ENCODE peak calls at places on chromosomes 6 and 20, in four cellular contexts. D is NB4, L is endothelial cell of umbilical vein, K is K562. A is an unnamed sample.

GRCh38 chr20:25040438-25040831 is 17.5 kb downstream of the ACSS1 start:
- DNase-seq in D (no peak), L (no peak), K (no peak), A (no peak)

GRCh38 chr6:143535189-143535614 is 23.7 kb upstream of the FUCA2 start:
- DNase-seq in D (no peak), L (no peak), K (no peak), A (no peak)

GRCh38 chr20:31452575-31452974 is 12.1 kb downstream of the DEFB123 start:
- DNase-seq in D (no peak), L (no peak), K (no peak), A (no peak)

GRCh38 chr6:108798672-108799355 is 49.4 kb upstream of the ARMC2 start:
- DNase-seq in D (peak; percentile 47), L (peak; percentile 49), K (no peak), A (no peak)

GRCh38 chr6:137309078-137309762 is 90.0 kb upstream of the IFNGR1 start:
- DNase-seq in D (peak; percentile 16), L (peak; percentile 74), K (no peak), A (no peak)

GRCh38 chr20:1383621-1384404 is 9.0 kb downstream of the FKBP1A start:
- DNase-seq in D (no peak), L (no peak), K (no peak), A (no peak)

GRCh38 chr6:4973415-4973814 is 30.4 kb downstream of the RPP40 start:
- DNase-seq in D (no peak), L (no peak), K (no peak), A (no peak)

GRCh38 chr6:40763001-40763400 is 175.8 kb upstream of the LRFN2 start:
- DNase-seq in D (no peak), L (no peak), K (no peak), A (no peak)

GRCh38 chr6:170045981-170046667 is 244.8 kb downstream of the DLL1 start:
- DNase-seq in D (no peak), L (no peak), K (no peak), A (no peak)

GRCh38 chr20:58840816-58841538 is 9.7 kb downstream of the GNAS-AS1 start:
- DNase-seq in D (no peak), L (no peak), K (no peak), A (no peak)

GRCh38 chr6:158028876-158029275 is 47.2 kb downstream of the SYNJ2 start:
- DNase-seq in D (no peak), L (no peak), K (no peak), A (no peak)

GRCh38 chr6:132708771-132709170 is 5.1 kb downstream of the VNN1 start:
- DNase-seq in D (no peak), L (no peak), K (no peak), A (no peak)

GRCh38 chr6:33860706-33861474 is 57.1 kb upstream of the MLN start:
- DNase-seq in D (peak; percentile 80), L (peak; percentile 30), K (no peak), A (no peak)

GRCh38 chr6:71476371-71476770 is 187.8 kb downstream of the OGFRL1 start:
- DNase-seq in D (no peak), L (no peak), K (no peak), A (no peak)

GRCh38 chr6:71480577-71480976 is 192.0 kb downstream of the OGFRL1 start:
- DNase-seq in D (no peak), L (peak; percentile 48), K (no peak), A (no peak)

GRCh38 chr6:71476872-71477271 is 188.3 kb downstream of the OGFRL1 start:
- DNase-seq in D (no peak), L (no peak), K (no peak), A (no peak)

GRCh38 chr6:71481021-71481420 is 192.4 kb downstream of the OGFRL1 start:
- DNase-seq in D (no peak), L (peak; percentile 16), K (no peak), A (no peak)

GRCh38 chr6:71478834-71479541 is 190.4 kb downstream of the OGFRL1 start:
- DNase-seq in D (no peak), L (peak; percentile 95), K (no peak), A (no peak)
- TF ChIP-seq MAX in D (no peak), L (no peak), K (no peak), A (no peak)

GRCh38 chr6:128028183-128028582 is 127.3 kb upstream of the THEMIS start:
- DNase-seq in D (no peak), L (no peak), K (no peak), A (no peak)

GRCh38 chr6:128029841-128030240 is 129.0 kb upstream of the THEMIS start:
- DNase-seq in D (no peak), L (no peak), K (no peak), A (no peak)

GRCh38 chr6:128024976-128025375 is 124.1 kb upstream of the THEMIS start:
- DNase-seq in D (no peak), L (no peak), K (no peak), A (no peak)

DNA sequence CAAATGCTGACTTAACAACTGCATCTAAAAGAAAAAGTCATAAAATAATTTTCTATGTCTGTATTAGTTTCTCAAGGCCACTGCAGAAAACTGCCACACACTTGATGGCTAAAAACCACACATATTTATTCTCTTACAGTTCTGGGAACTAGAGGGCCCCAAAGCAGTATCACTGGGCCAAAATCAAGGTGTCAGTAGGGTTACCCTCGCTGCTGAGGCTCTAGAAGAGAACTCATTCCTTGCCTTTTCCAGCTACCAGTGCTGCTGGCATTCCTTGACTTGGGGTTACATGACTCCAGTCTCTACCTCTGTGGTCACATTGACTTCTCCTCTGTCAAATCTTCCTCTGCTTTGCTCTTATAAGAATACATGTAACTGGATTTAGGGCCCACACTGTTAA is 124.6 kb upstream of the THEMIS start:
- DNase-seq in D (no peak), L (no peak), K (no peak), A (no peak)
- TF ChIP-seq MAX in D (no peak), L (no peak), K (no peak), A (no peak)

DNA sequence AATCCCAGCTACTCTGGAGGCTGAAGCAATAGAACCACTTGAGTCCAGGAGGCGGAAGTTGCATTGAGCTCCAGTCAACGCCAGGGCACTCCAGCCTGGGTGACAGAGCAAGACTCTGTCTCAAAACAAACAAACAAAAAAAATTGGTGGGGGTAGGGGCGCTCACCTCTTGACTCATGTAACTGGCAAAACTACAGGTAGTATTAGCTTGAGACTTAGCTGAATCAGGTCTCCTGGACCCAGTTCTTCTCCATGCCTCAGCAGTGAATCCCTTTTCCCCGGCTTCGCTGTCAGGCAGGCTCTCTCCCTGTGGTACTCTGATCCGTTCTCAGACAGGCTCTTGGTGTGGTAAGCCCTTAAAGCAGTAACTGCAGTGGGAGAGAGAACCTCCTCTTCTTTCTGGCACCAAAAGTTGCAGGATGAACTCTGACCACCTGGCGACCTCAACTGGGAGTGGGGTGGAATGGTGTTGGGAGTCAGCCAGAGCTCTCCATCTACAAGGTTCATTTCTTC is 12.9 kb downstream of the SLC9A8 start:
- DNase-seq in D (no peak), L (no peak), K (no peak), A (no peak)
- TF ChIP-seq MAX in D (no peak), L (no peak), K (no peak), A (no peak)

GRCh38 chr6:163263196-163263595 is 151.3 kb upstream of the QKI start:
- DNase-seq in D (no peak), L (no peak), K (no peak), A (no peak)
- TF ChIP-seq MAX in D (no peak), L (no peak), K (no peak), A (no peak)

GRCh38 chr20:50335105-50335504 is 144.5 kb downstream of the CEBPB start:
- DNase-seq in D (peak; percentile 49), L (peak; percentile 15), K (peak; percentile 58), A (peak; percentile 68)

GRCh38 chr20:50333856-50334255 is 143.2 kb downstream of the CEBPB start:
- DNase-seq in D (no peak), L (no peak), K (no peak), A (no peak)

GRCh38 chr20:50337521-50338466 is 147.2 kb downstream of the CEBPB start:
- DNase-seq in D (no peak), L (no peak), K (no peak), A (no peak)

GRCh38 chr20:50336631-50337030 is 146.0 kb downstream of the CEBPB start:
- DNase-seq in D (no peak), L (no peak), K (no peak), A (no peak)

DNA sequence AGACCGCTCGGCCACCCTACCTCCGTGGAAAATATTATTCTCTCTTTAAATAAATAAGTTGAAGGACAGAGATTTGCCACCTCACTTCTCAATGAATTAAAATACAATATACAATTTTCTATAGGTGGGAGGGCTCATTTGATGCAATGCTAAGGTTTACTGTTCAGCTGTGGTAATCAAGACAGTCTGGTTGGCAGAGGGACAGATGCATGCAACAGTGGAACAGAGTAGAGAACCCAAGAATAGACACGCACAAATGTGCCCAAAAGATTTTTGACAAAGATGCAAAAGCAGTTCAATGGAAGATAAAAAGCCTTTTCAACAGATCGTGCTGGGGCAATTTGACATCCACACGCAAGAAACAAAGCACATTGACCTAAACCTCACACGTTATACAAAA is 145.2 kb downstream of the CEBPB start:
- DNase-seq in D (no peak), L (no peak), K (no peak), A (no peak)
- TF ChIP-seq MAX in D (no peak), L (no peak), K (no peak), A (no peak)